ENCODE peak calls at places on chromosomes 7 and 10, in ten cellular contexts. Q, Z, S, B, R, K, G, P, X and D are unnamed samples.
A peak's percentile ranks its signal among the peaks of the same experiment; 100 is the strongest.

GRCh38 chr7:100088621-100089457 is at the start of gene COPS6:
- DNase-seq in Q (no peak), Z (peak; percentile 82), S (no peak), B (peak; percentile 77), R (peak; percentile 74), K (peak; percentile 62), G (peak; percentile 89), P (peak; percentile 92), X (peak; percentile 85), D (peak; percentile 83)

GRCh38 chr10:45602082-45602730 is 70.4 kb downstream of the ZFAND4 start:
- DNase-seq in Q (peak; percentile 31), Z (no peak), S (no peak), B (no peak), R (no peak), K (no peak), G (no peak), P (no peak), X (no peak), D (no peak)

GRCh38 chr10:97822261-97822687 is 27.4 kb upstream of the GOLGA7B start:
- DNase-seq in Q (no peak), Z (no peak), S (peak; percentile 58), B (no peak), R (no peak), K (peak; percentile 55), G (no peak), P (no peak), X (no peak), D (no peak)

GRCh38 chr7:100632951-100633717 is 8.2 kb downstream of the TFR2 start:
- DNase-seq in Q (no peak), Z (peak; percentile 38), S (no peak), B (no peak), R (no peak), K (no peak), G (peak; percentile 79), P (peak; percentile 70), X (peak; percentile 47), D (no peak)

GRCh38 chr10:100970914-100971811 is 1.9 kb downstream of the SEMA4G start:
- DNase-seq in Q (no peak), Z (no peak), S (no peak), B (no peak), R (no peak), K (no peak), G (no peak), P (no peak), X (no peak), D (peak; percentile 2)

GRCh38 chr7:141663081-141663510 is 38.9 kb downstream of the DENND11 start:
- DNase-seq in Q (no peak), Z (no peak), S (no peak), B (no peak), R (no peak), K (no peak), G (no peak), P (no peak), X (no peak), D (peak; percentile 80)

GRCh38 chr7:95204618-95205017 is 119.7 kb downstream of the PON1 start:
- DNase-seq in Q (no peak), Z (no peak), S (no peak), B (no peak), R (no peak), K (no peak), G (no peak), P (no peak), X (no peak), D (no peak)

GRCh38 chr7:97004237-97004930 is 969 bp upstream of the DLX6 start:
- DNase-seq in Q (no peak), Z (no peak), S (no peak), B (no peak), R (no peak), K (no peak), G (no peak), P (no peak), X (no peak), D (no peak)

GRCh38 chr7:38671901-38672559 is 40.9 kb upstream of the AMPH start:
- DNase-seq in Q (no peak), Z (no peak), S (no peak), B (no peak), R (no peak), K (no peak), G (peak; percentile 39), P (no peak), X (no peak), D (no peak)

GRCh38 chr10:46992794-46993552 is 81.7 kb downstream of the PTPN20 start:
- DNase-seq in Q (no peak), Z (no peak), S (peak; percentile 32), B (no peak), R (peak; percentile 34), K (no peak), G (no peak), P (peak; percentile 15), X (no peak), D (no peak)

GRCh38 chr7:151736403-151736909 is 140.5 kb downstream of the PRKAG2 start:
- DNase-seq in Q (peak; percentile 88), Z (no peak), S (peak; percentile 90), B (peak; percentile 24), R (no peak), K (peak; percentile 67), G (no peak), P (peak; percentile 70), X (no peak), D (peak; percentile 79)

GRCh38 chr10:132696204-132696603 is 89.7 kb downstream of the NKX6-2 start:
- DNase-seq in Q (no peak), Z (no peak), S (no peak), B (no peak), R (no peak), K (no peak), G (no peak), P (no peak), X (no peak), D (no peak)

GRCh38 chr10:7133270-7133669 is 277.6 kb downstream of the SFMBT2 start:
- DNase-seq in Q (no peak), Z (no peak), S (no peak), B (no peak), R (no peak), K (no peak), G (no peak), P (no peak), X (no peak), D (no peak)

GRCh38 chr10:4844864-4845263 is 18.9 kb downstream of the AKR1E2 start:
- DNase-seq in Q (no peak), Z (no peak), S (no peak), B (no peak), R (no peak), K (no peak), G (no peak), P (no peak), X (no peak), D (no peak)

GRCh38 chr10:130470286-130470685 is 334.1 kb downstream of the GLRX3 start:
- DNase-seq in Q (no peak), Z (no peak), S (no peak), B (no peak), R (no peak), K (no peak), G (no peak), P (no peak), X (no peak), D (no peak)

GRCh38 chr10:107687702-107688101 is 523.2 kb upstream of the SORCS1 start:
- DNase-seq in Q (no peak), Z (no peak), S (no peak), B (no peak), R (no peak), K (no peak), G (no peak), P (no peak), X (no peak), D (no peak)

GRCh38 chr10:11721813-11722212 is 20.4 kb upstream of the ECHDC3 start:
- DNase-seq in Q (no peak), Z (no peak), S (no peak), B (no peak), R (no peak), K (no peak), G (no peak), P (no peak), X (no peak), D (no peak)

GRCh38 chr10:45000138-45000763 is 472 bp upstream of the ZNF22 start:
- DNase-seq in Q (no peak), Z (no peak), S (no peak), B (no peak), R (no peak), K (no peak), G (no peak), P (no peak), X (no peak), D (no peak)

GRCh38 chr10:113310317-113310716 is 242.5 kb upstream of the HABP2 start:
- DNase-seq in Q (no peak), Z (no peak), S (no peak), B (no peak), R (no peak), K (no peak), G (no peak), P (no peak), X (no peak), D (no peak)

GRCh38 chr10:17507538-17507937 is 53.1 kb upstream of the ST8SIA6 start:
- DNase-seq in Q (no peak), Z (no peak), S (no peak), B (no peak), R (no peak), K (no peak), G (no peak), P (no peak), X (no peak), D (no peak)

GRCh38 chr7:94055963-94056362 is 51.8 kb upstream of the BET1 start:
- DNase-seq in Q (no peak), Z (no peak), S (no peak), B (no peak), R (no peak), K (no peak), G (no peak), P (no peak), X (no peak), D (no peak)

GRCh38 chr7:134457166-134457565 is 1.7 kb downstream of the AKR1B1 start:
- DNase-seq in Q (no peak), Z (no peak), S (no peak), B (no peak), R (no peak), K (no peak), G (no peak), P (no peak), X (no peak), D (no peak)

GRCh38 chr10:92598321-92598720 is 5.4 kb downstream of the KIF11 start:
- DNase-seq in Q (no peak), Z (no peak), S (no peak), B (no peak), R (no peak), K (no peak), G (no peak), P (no peak), X (no peak), D (no peak)

GRCh38 chr7:108604685-108605077 is 35.0 kb downstream of the DNAJB9 start:
- DNase-seq in Q (no peak), Z (no peak), S (no peak), B (no peak), R (no peak), K (no peak), G (no peak), P (no peak), X (no peak), D (no peak)